ENCODE peak calls at places on chromosomes 11 and 22, in five cellular contexts. I is left ventricle myocardium inferior; A is CD4-positive, alpha-beta T cell; D is psoas muscle; X is neural progenitor cell. P is an unnamed sample.

GRCh38 chr22:49827853-49828598 is at the start of gene BRD1:
- DNase-seq in I (peak; percentile 70), X (peak; percentile 84), D (peak; percentile 75), A (no peak), P (no peak)

GRCh38 chr11:129574431-129574830 is 198.8 kb downstream of the BARX2 start:
- DNase-seq in I (no peak), X (no peak), D (no peak), A (no peak), P (no peak)

GRCh38 chr11:22728600-22729394 is 62.4 kb downstream of the GAS2 start:
- DNase-seq in A (no peak), I (no peak), X (no peak), D (no peak), P (no peak)

GRCh38 chr11:30377347-30377746 is 54.4 kb downstream of the ARL14EP start:
- DNase-seq in X (no peak), A (no peak), I (no peak), D (no peak), P (no peak)

GRCh38 chr11:28632338-28632737 is 524.1 kb downstream of the METTL15 start:
- DNase-seq in X (no peak), I (no peak), D (no peak), A (no peak), P (no peak)

GRCh38 chr11:131481317-131481716 is 110.9 kb downstream of the NTM start:
- DNase-seq in I (no peak), X (no peak), D (no peak), A (no peak), P (no peak)

GRCh38 chr11:19849107-19849789 is 136.6 kb downstream of the NAV2 start:
- DNase-seq in A (no peak), I (peak; percentile 25), X (no peak), D (peak; percentile 89), P (no peak)

GRCh38 chr22:39482768-39483167 is 19.3 kb upstream of the MIEF1 start:
- DNase-seq in A (no peak), X (peak; percentile 40), D (no peak), I (no peak), P (no peak)

GRCh38 chr22:37068859-37069258 is 17.3 kb downstream of the KCTD17 start:
- DNase-seq in A (no peak), X (peak; percentile 76), I (no peak), D (no peak), P (no peak)

GRCh38 chr22:45525480-45525879 is 22.8 kb downstream of the FBLN1 start:
- DNase-seq in I (no peak), D (no peak), A (no peak), X (no peak), P (no peak)

GRCh38 chr11:130839950-130840666 is 76.2 kb downstream of the SNX19 start:
- DNase-seq in A (no peak), D (no peak), X (no peak), I (no peak), P (no peak)

GRCh38 chr11:128903248-128904041 is 12.3 kb downstream of the KCNJ5 start:
- DNase-seq in I (peak; percentile 44), X (peak; percentile 50), D (no peak), A (no peak), P (no peak)

GRCh38 chr11:112113539-112114457 is 27.1 kb downstream of the SDHD start:
- DNase-seq in X (peak; percentile 58), D (no peak), I (no peak), A (no peak), P (no peak)

GRCh38 chr22:35460678-35461077 is 60.7 kb downstream of the MCM5 start:
- DNase-seq in A (no peak), D (no peak), I (no peak), X (no peak), P (no peak)

GRCh38 chr22:44204937-44205712 is 24.4 kb downstream of the PARVG start:
- DNase-seq in A (no peak), D (no peak), I (no peak), X (no peak), P (no peak)

GRCh38 chr11:45648931-45649330 is 16.5 kb downstream of the CHST1 start:
- DNase-seq in D (no peak), I (no peak), A (no peak), X (peak; percentile 0), P (no peak)

GRCh38 chr22:50576070-50576469 is 2.2 kb downstream of the CPT1B start:
- DNase-seq in D (no peak), X (peak; percentile 61), I (no peak), A (no peak), P (no peak)

GRCh38 chr11:102599642-102600261 is 25.4 kb downstream of the MMP20 start:
- DNase-seq in I (no peak), X (no peak), D (no peak), A (no peak), P (no peak)
- H3K27ac ChIP-seq in I (no peak overlapping the region), X (no peak overlapping the region), D (no peak overlapping the region), A (no peak overlapping the region), P (no peak overlapping the region)

DNA sequence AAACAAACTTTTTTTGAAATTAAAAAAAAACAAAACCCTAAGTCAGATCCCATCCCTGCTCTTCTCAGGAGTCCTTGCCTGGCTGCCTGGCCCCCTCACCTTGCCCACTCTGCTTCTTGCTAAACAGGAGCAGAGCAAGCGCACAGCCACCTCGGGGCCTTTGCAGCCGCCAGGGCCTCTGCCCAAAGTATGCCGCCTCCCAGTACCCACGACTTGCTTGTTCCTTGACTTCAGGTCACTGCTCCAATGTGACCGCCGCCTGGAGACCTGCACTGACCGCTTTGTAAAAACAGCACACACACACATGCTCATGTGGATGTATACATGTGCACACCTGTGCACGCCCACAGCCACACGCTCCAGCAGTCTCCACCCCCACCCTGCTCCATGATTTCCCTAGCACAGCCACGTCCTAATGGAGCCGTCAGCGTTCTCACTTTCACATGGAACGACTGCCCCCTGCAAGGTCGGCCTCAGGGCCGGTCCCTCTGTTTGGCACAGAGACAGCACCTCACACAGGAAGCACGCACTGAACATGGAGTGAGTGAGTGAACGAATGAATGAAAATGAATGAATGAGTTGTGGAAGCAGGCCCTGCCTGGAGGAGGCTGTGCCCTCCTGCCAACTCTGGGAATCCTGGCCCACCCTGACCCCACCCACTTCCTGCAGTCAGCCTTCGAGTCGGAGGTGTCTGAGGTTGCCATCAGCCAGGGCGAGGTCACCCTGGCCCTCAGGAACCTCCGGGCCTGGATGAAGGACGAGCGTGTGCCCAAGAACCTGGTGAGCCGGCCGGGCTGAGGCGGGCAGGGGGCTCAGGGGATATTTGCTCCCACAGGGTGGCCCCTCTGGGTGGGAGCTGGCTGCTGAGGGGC is 8.0 kb downstream of the ALDH3B1 start:
- DNase-seq in D (no peak), A (no peak), I (no peak), X (no peak), P (no peak)
- H3K27ac ChIP-seq in D (no peak overlapping the region), A (no peak overlapping the region), I (no peak overlapping the region), X (no peak overlapping the region), P (no peak overlapping the region)

DNA sequence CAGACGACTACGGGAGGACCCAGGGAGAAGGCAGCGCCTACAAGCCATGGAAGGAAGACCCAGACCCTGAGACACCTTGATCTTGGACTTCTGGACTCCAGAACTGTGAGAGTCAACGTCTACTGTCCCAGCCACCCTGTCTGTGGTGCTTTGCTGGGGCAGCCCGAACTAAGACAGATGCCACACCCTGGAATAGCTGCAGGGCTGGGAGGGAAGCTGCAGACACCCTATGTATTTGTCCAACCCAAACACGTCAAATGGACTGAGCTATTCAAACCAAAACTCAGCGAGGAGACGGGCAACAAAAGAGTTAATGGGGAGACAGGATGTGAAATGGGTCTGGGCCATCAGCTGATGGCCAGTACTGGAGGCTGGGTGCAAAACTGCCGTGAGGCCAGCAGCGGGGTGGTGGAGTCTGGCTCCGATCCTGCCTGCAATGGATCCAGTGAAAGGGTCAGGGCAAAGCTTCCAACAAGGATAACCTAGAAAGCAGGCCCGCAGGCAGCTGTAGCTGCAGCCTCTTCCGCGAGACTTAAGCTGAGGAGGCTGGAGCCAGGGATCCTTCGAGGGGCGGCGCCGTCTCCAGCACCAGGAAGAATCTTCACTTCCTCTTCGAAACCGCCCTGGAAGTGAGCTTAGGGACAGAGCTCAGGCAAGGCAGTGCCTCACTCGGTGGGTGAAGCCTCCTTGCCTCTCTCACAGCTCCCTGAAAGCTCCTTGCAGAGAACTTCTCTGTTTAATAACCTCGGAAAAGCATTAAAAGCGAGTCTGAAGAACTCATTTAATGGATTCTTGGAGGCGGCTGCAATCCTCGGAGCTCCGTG is 169.6 kb downstream of the CTTN start:
- DNase-seq in D (peak; percentile 61), I (peak; percentile 55), X (peak; percentile 51), A (no peak), P (no peak)
- H3K27ac ChIP-seq in D (peak overlapping the region; percentile 32), I (peak overlapping the region; percentile 89), X (no peak overlapping the region), A (no peak overlapping the region), P (peak overlapping the region; percentile 19)

GRCh38 chr22:24894220-24894975 is 52.1 kb downstream of the LHFPL7 start:
- DNase-seq in X (no peak), A (no peak), D (peak; percentile 93), I (peak; percentile 80), P (no peak)
- H3K27ac ChIP-seq in X (no peak overlapping the region), A (no peak overlapping the region), D (peak overlapping the region; percentile 92), I (peak overlapping the region; percentile 90), P (peak overlapping the region; percentile 8)

GRCh38 chr11:117663389-117663788 is 133.6 kb downstream of the DSCAML1 start:
- DNase-seq in A (no peak), X (no peak), I (no peak), D (peak; percentile 15), P (no peak)
- H3K27ac ChIP-seq in A (no peak overlapping the region), X (no peak overlapping the region), I (no peak overlapping the region), D (no peak overlapping the region), P (peak overlapping the region; percentile 96)

DNA sequence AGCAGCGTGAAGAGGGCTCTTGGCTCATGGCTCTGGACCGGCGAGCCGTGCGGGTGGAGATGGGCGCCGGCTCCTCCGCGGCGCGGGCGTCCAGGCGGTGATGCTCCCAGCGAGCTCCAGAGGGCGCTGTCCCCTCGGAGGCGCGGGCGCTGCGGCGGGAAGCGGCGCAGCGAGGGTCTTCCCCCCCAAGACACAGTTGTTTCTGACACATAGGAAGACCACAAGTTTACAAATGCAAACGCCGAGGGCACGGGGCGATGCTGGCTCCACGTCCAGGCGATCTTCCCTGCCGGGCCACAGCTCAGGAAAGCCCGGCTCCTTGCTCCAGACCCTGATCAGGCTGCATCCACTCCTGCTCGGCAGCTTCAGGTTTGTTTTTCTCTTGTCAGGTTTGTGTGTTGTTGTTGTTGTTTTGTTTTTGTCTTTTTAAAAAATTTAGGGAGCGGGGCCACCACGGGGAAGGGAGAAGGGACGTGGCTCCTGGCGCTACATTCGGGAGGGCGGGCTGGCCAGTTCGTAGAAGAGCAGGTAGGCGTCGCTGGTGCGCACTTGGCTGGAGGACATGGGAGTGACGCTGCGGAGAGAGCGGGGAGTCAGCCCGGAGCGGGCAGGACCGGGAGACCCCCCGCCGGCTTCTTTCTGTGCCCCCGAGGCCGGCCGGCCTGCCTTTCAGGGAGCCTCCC is 10.0 kb upstream of the MFRP start:
- DNase-seq in D (peak; percentile 93), I (peak; percentile 83), X (peak; percentile 94), A (peak; percentile 70), P (peak; percentile 45)
- H3K27ac ChIP-seq in D (peak overlapping the region; percentile 74), I (peak overlapping the region; percentile 95), X (no peak overlapping the region), A (no peak overlapping the region), P (peak overlapping the region; percentile 83)

DNA sequence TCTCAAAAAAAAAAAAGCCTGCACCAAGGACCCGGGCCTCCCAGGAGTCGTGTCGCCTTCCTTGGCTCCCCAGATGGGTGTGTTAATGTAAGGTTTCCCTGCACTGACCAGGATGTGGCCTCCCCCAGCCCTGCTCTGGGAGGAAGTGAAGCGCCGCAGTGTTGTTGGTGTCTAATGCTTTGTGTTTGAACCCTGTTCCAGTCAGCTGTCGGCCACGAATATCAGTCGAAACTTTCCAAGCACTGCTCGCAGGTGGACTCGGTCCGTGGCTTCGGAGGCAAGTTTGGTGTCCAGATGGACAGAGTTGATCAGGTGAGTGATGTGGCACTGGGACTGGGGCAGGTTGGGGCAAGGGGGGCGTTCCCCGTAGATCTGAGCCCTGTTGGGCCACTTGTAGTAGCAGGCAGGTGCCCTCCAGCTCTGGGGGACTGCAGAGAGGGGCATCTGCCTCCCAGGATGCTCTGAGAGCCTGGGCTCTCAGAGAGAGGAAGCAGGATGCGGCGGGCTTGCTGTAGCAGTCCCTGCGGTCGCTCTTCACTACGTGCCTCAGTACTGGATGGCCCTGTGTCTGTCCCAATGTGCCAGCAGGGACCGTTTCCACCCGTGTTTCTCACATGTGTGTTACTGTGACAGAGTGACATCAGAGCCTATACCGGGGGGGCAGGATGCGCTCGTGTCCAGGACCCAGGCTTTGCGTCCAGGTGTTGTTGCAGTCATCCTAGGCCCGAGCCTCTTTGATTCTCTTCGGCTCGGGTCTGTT is 16.2 kb downstream of the CTTN start:
- DNase-seq in X (no peak), D (no peak), I (no peak), A (no peak), P (no peak)
- H3K27ac ChIP-seq in X (no peak overlapping the region), D (no peak overlapping the region), I (no peak overlapping the region), A (no peak overlapping the region), P (no peak overlapping the region)

P was measured in caudate nucleus.